ENCODE peak calls at places on chromosomes 5 and 9, in six cellular contexts. S is gastrocnemius medialis, C is thyroid gland, D is body of pancreas, X is sigmoid colon, E is testis. N is an unnamed sample.

GRCh38 chr9:107667269-107667681 is 177.7 kb upstream of the KLF4 start:
- DNase-seq in S (no peak), C (no peak), D (no peak), X (no peak), E (no peak), N (no peak)

GRCh38 chr5:14039063-14039462 is 94.6 kb upstream of the DNAH5 start:
- DNase-seq in S (no peak), C (no peak), D (no peak), X (no peak), E (no peak), N (no peak)

GRCh38 chr5:177100714-177101121 is 14.0 kb downstream of the FGFR4 start:
- DNase-seq in S (no peak), C (no peak), D (no peak), X (no peak), E (no peak), N (no peak)

GRCh38 chr5:64947031-64947430 is 178.3 kb downstream of the CWC27 start:
- DNase-seq in S (no peak), C (no peak), D (no peak), X (no peak), E (no peak), N (peak)

GRCh38 chr5:175162036-175162435 is 281.9 kb downstream of the DRD1 start:
- DNase-seq in S (no peak), C (no peak), D (no peak), X (no peak), E (no peak), N (no peak)

GRCh38 chr9:107242073-107243063 is 40.7 kb upstream of the RAD23B start:
- DNase-seq in S (no peak), C (no peak), D (no peak), X (no peak), E (no peak), N (no peak)

GRCh38 chr5:58459276-58459859 is 518 bp downstream of the PLK2 start:
- DNase-seq in S (peak), C (peak), D (peak), X (peak), E (peak), N (peak)

GRCh38 chr9:80649001-80649420 is 1040.3 kb downstream of the TLE1 start:
- DNase-seq in S (peak), C (peak), D (peak), X (peak), E (peak), N (no peak)

GRCh38 chr9:76803762-76804161 is 39.5 kb downstream of the PCA3 start:
- DNase-seq in S (no peak), C (no peak), D (no peak), X (no peak), E (no peak), N (no peak)

GRCh38 chr9:38018964-38019602 is 49.9 kb downstream of the SHB start:
- DNase-seq in S (no peak), C (peak), D (peak), X (peak), E (no peak), N (no peak)

GRCh38 chr5:112436139-112436538 is 17.1 kb upstream of the EPB41L4A start:
- DNase-seq in S (no peak), C (no peak), D (no peak), X (no peak), E (no peak), N (no peak)

GRCh38 chr5:67696446-67696845 is 499.8 kb upstream of the CD180 start:
- DNase-seq in S (no peak), C (no peak), D (no peak), X (no peak), E (no peak), N (no peak)

GRCh38 chr5:57989378-57989777 is 470.5 kb downstream of the PLK2 start:
- DNase-seq in S (no peak), C (no peak), D (no peak), X (no peak), E (no peak), N (no peak)

GRCh38 chr5:151153300-151153699 is 4.3 kb downstream of the ANXA6 start:
- DNase-seq in S (no peak), C (no peak), D (no peak), X (no peak), E (no peak), N (no peak)

GRCh38 chr9:91048739-91049138 is 247.1 kb downstream of the SYK start:
- DNase-seq in S (no peak), C (no peak), D (no peak), X (no peak), E (no peak), N (no peak)

GRCh38 chr5:11494340-11494739 is 409.9 kb downstream of the CTNND2 start:
- DNase-seq in S (no peak), C (no peak), D (no peak), X (no peak), E (no peak), N (no peak)

GRCh38 chr9:103999375-104000062 is 94.6 kb upstream of the SMC2 start:
- DNase-seq in S (no peak), C (peak), D (no peak), X (no peak), E (peak), N (no peak)

DNA sequence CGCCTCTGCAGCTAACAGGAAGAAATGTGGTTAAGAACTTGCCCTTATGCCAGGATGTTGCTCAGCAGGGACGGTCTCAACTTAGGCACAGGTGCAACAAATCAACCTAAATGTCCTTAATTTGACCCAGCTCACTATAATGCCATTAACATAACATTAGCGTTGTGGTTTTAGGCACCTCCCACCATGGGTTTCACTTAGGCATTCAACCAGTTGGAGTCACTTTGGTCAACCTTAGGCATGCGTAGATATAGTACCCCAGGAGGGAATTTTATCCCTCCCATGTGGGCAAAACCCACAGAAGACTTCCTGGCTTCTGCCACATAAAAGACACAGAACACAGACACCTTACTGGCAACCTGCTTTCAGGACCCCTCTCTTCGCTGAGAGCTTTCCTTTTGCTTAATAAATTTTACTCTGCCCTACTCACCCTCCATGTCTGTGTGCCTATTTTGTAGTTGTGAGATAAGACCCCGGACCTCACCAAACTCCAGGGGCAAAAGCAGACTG is 8.7 kb upstream of the ERAP1 start:
- DNase-seq in S (no peak), C (no peak), D (no peak), X (no peak), E (no peak), N (no peak)
- TF ChIP-seq POLR2A in S (no peak), C (no peak), D (no peak), X (no peak), E (no peak), N (no peak)

GRCh38 chr9:18767141-18767540 is 265.9 kb downstream of the SAXO1 start:
- DNase-seq in S (no peak), C (no peak), D (no peak), X (no peak), E (no peak), N (no peak)

GRCh38 chr9:18770509-18770908 is 262.5 kb downstream of the SAXO1 start:
- DNase-seq in S (no peak), C (no peak), D (no peak), X (peak), E (no peak), N (no peak)

GRCh38 chr9:18771736-18772135 is 261.3 kb downstream of the SAXO1 start:
- DNase-seq in S (no peak), C (no peak), D (no peak), X (no peak), E (no peak), N (no peak)

GRCh38 chr9:18771018-18771417 is 262.0 kb downstream of the SAXO1 start:
- DNase-seq in S (no peak), C (no peak), D (no peak), X (no peak), E (no peak), N (no peak)

DNA sequence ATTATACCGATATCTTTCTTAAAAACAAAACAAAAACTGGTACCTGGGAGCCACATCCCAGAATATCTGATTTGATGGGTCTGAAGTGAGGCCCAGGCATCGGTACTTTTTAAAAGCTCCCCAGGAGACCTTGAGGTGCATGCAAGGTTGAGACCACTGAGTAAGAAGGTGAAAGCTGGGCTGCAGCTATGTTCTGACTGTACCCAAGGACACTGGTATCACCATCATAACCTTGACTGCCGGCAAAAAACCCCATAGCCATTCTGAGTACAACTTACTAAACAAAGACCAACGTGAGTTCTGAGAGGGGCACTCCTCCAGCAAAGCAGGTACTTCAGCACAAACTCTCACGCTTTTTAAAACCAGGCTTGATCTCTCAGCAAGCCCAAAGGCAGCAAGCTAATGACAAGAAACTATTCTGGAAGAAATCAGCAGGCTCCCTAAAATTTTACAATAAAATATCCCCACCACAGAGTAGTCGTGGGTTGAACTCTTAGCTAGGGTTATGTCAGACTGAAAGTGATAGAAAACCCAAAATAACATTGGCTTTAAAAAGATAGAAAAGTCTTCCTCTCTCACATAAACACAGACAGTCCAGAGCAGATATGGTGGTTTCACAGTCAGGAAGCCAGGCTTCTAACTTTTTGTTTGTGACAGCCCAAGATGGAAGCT is 263.9 kb downstream of the SAXO1 start:
- DNase-seq in S (no peak), C (no peak), D (no peak), X (no peak), E (no peak), N (no peak)
- TF ChIP-seq POLR2A in S (no peak), C (no peak), D (no peak), X (no peak), E (no peak), N (no peak)

GRCh38 chr5:109688999-109689739 is 558 bp upstream of the MAN2A1 start:
- DNase-seq in S (peak), C (peak), D (peak), X (peak), E (peak), N (peak)

GRCh38 chr5:109688647-109688998 is 1.1 kb upstream of the MAN2A1 start:
- DNase-seq in S (no peak), C (peak), D (peak), X (no peak), E (no peak), N (peak)

GRCh38 chr5:109690456-109691247 is 925 bp downstream of the MAN2A1 start:
- DNase-seq in S (peak), C (peak), D (peak), X (peak), E (peak), N (peak)

GRCh38 chr5:109691248-109691574 is 1.5 kb downstream of the MAN2A1 start:
- DNase-seq in S (no peak), C (no peak), D (no peak), X (no peak), E (no peak), N (no peak)

DNA sequence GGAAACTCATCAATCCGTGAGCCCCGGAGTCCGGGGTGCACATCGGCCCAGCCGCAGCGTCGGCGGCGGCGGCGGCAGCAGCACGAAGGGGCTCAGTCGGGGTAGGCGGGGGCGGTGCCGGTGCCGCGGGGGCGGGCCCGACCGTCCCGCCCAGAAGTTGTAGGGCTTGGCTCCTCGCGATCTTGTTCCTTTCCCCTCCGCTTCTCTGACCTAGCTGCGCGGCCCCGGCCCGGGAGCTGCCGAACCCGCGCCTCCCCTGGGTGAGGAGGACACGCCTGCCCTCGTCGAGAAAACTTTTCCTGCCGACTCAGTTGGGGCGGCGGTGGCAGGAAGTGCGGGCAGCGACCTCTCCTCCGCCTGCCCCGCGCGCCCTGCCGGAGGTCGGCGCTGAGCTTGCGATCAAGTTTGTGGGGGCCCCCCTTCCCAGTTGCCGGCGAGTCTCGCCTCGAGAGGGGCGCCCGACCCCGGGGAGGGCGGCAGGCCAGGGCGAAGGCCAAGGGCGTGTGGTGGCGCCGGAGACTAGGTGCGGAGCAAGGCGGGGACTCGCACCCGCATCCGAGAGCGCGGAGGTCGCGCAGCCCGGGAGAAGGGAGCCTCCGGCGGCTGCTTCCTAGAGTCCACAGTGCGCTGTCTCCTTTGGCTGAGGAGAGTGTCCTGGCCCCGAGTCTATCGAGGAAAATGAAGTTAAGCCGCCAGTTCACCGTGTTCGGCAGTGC is at the start of gene MAN2A1:
- DNase-seq in S (peak), C (peak), D (peak), X (peak), E (peak), N (peak)
- TF ChIP-seq POLR2A in S (no peak), C (no peak), D (peak), X (peak), E (no peak), N (peak)

DNA sequence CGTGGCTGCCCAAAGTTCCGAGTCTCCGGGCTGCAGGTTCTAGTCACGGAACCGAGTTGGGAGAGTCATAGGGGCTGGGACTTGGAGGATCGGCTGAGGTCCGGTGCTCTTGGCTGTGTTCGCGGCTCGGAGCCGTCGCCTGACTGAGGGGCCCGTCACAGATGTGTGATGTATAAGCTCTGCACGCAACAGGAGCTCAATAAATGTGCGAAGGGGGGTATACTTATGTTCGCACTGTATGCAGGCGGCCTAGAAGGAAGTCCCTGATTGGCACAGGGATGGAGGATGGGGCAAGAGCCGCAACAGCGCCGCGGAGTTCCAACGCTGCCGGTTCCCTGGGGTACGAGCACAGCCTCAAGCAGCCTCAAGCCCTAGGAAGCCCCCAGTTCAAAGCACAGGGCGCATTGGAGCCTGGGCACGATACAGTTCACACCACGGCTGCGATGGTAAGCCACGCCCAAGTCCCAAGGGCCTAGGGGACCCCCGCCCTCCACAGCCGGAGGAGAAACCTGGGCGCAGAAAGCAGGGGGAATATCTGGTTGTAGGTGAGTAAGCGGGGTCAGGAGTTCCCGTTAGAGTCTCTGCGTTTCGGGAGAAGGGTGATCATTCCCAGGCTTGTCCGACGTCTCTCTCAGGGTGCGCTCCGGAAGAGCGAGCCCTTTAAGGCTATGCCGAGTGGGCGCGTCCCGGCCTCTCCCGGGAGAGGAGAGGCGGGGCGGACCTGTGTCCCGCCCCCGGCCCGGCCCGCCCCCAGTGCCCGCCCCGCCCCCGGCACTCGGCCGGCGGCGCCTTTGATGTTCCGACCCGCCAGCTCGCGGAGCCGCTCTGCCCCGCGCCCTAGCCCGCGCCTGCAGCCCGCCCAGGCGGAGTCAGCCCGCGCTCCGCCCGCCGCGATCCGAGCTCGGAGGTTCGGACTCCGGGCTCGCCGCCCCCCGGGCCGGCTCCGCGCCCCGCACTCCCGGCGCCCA is at the start of gene TCF7:
- DNase-seq in S (peak), C (peak), D (peak), X (peak), E (peak), N (peak)
- TF ChIP-seq POLR2A in S (peak), C (peak), D (peak), X (no peak), E (no peak), N (no peak)

GRCh38 chr9:135479469-135480052 is at the start of gene PPP1R26:
- DNase-seq in S (no peak), C (peak), D (peak), X (no peak), E (peak), N (no peak)

GRCh38 chr9:135482015-135482754 is 2.6 kb downstream of the PPP1R26 start:
- DNase-seq in S (no peak), C (no peak), D (no peak), X (no peak), E (no peak), N (no peak)

GRCh38 chr9:135478858-135479468 is 619 bp upstream of the PPP1R26 start:
- DNase-seq in S (no peak), C (peak), D (peak), X (peak), E (peak), N (no peak)

GRCh38 chr9:135480942-135481315 is 1.3 kb downstream of the PPP1R26 start:
- DNase-seq in S (no peak), C (no peak), D (no peak), X (no peak), E (no peak), N (no peak)

DNA sequence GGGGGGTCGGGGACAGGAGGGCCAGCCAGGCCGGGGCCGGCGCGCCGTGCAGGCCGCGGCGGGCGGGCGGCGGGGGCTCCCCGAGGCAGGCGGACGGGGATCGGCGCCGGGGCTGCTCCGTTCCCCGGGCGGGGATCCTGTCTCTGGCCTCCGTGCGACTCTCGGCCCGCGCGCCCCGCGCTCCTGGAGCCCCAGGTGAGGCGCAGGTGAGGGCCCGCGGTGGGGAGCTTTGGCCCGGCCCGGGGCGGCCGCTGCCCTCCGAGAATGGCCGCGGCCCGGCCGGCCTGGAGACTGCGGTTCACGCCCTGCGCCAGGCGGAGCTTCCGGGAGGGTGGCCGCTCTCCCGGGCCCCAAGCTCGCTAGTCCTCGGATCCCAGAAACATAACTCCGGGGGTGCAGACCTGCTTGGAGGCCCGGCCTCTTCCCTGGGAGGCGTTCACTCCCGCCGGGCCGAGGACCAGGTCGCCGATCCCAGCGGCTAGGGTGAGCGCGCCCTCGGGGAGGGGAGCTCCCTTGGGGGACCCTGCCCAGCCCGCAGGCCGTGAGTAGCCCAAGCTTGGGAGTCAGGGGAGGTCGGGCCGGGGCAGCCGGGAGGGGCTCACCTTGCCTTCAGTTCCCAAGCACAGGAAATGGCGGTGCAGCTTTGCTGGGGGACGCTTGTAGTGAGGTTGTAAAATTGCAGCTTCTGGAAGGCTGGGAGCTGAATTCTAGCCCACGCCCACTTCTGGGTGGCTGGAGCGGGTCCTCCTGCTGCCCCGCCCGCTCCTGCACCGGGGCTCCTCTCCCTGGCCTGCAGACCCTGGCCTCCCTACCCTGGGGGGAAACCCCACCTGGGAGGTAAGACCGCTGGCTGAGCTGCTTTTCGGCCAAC is 724 bp downstream of the PPP1R26 start:
- DNase-seq in S (no peak), C (peak), D (peak), X (no peak), E (peak), N (peak)
- TF ChIP-seq POLR2A in S (no peak), C (peak), D (peak), X (no peak), E (no peak), N (no peak)

N was measured in erythroblast.